ENCODE peak calls at places on chromosomes 4 and X, in four cellular contexts. D is H1, V is K562, W is GM12878. M is an unnamed sample.

GRCh38 chrX:112450810-112451209 is 228.9 kb downstream of the LHFPL1 start:
- DNase-seq in V (no peak), D (no peak), W (no peak), M (no peak)

GRCh38 chrX:23008431-23009099 is 8.8 kb downstream of the DDX53 start:
- DNase-seq in V (no peak), W (no peak), D (no peak), M (peak; percentile 1)

GRCh38 chr4:95051689-95052026 is 293.9 kb downstream of the BMPR1B start:
- DNase-seq in D (no peak), V (no peak), W (no peak), M (no peak)

GRCh38 chrX:55326985-55327384 is 62.3 kb upstream of the PAGE3 start:
- DNase-seq in V (peak; percentile 11), D (no peak), W (no peak), M (no peak)

GRCh38 chr4:56570041-56570440 is 64.5 kb downstream of the ARL9 start:
- DNase-seq in D (no peak), W (no peak), V (no peak), M (no peak)

GRCh38 chr4:152265149-152265621 is 270.7 kb downstream of the FBXW7 start:
- DNase-seq in D (no peak), V (no peak), W (no peak), M (peak; percentile 21)

GRCh38 chrX:49079489-49080428 is at the start of gene WDR45:
- DNase-seq in D (no peak), V (peak; percentile 85), W (peak; percentile 8), M (peak; percentile 51)

GRCh38 chr4:151304226-151304625 is 21.2 kb downstream of the SH3D19 start:
- DNase-seq in W (no peak), V (no peak), D (no peak), M (no peak)

GRCh38 chrX:129359269-129359668 is 164.0 kb downstream of the SMARCA1 start:
- DNase-seq in W (no peak), D (no peak), V (no peak), M (peak; percentile 5)

GRCh38 chrX:85808217-85808616 is 239.1 kb downstream of the CHM start:
- DNase-seq in V (no peak), D (no peak), W (no peak), M (no peak)

GRCh38 chr4:145656156-145656555 is 23.8 kb upstream of the C4orf51 start:
- DNase-seq in D (no peak), W (no peak), V (no peak), M (no peak)

GRCh38 chr4:95363579-95363965 is 185.2 kb downstream of the UNC5C start:
- DNase-seq in V (no peak), W (no peak), D (no peak), M (no peak)

GRCh38 chr4:111773858-111774257 is 371.4 kb upstream of the FAM241A start:
- DNase-seq in D (no peak), W (no peak), V (no peak), M (no peak)

GRCh38 chr4:140004580-140005314 is 149.2 kb downstream of the MAML3 start:
- DNase-seq in D (no peak), V (no peak), W (no peak), M (no peak)

GRCh38 chr4:155906554-155907247 is 3.2 kb downstream of the TDO2 start:
- DNase-seq in W (no peak), D (no peak), V (no peak), M (no peak)

GRCh38 chr4:86358176-86358701 is 1.6 kb downstream of the MAPK10 start:
- DNase-seq in W (no peak), D (no peak), V (no peak), M (no peak)

GRCh38 chr4:57418133-57418532 is 307.9 kb upstream of the IGFBP7 start:
- DNase-seq in W (no peak), D (no peak), V (no peak), M (no peak)

GRCh38 chr4:62135565-62136156 is 935.5 kb downstream of the ADGRL3 start:
- DNase-seq in W (no peak), V (no peak), D (no peak), M (no peak)

GRCh38 chr4:113537183-113537977 is 224.2 kb downstream of the CAMK2D start:
- DNase-seq in W (no peak), V (no peak), D (no peak), M (no peak)

GRCh38 chrX:53438832-53439230 is 4.7 kb upstream of the HSD17B10 start:
- DNase-seq in D (no peak), W (no peak), V (no peak), M (no peak)

GRCh38 chr4:19776021-19776459 is 475.7 kb upstream of the SLIT2 start:
- DNase-seq in V (no peak), W (no peak), D (peak; percentile 10), M (no peak)

GRCh38 chr4:2891294-2891693 is 47.6 kb downstream of the ADD1 start:
- DNase-seq in D (no peak), W (no peak), V (no peak), M (no peak)

GRCh38 chrX:40651620-40652223 is 4.4 kb upstream of the CXorf38 start:
- DNase-seq in W (no peak), V (peak; percentile 30), D (no peak), M (peak; percentile 52)

GRCh38 chr4:156896536-156896935 is 75.1 kb downstream of the PDGFC start:
- DNase-seq in W (no peak), D (no peak), V (no peak), M (no peak)

GRCh38 chr4:75685546-75686189 is 12.5 kb upstream of the G3BP2 start:
- DNase-seq in W (no peak), D (no peak), V (no peak), M (no peak)

GRCh38 chr4:141153751-141154510 is 20.7 kb upstream of the RNF150 start:
- DNase-seq in V (peak; percentile 13), W (no peak), D (no peak), M (no peak)

GRCh38 chr4:55568905-55569504 is 22.3 kb upstream of the CLOCK start:
- DNase-seq in D (no peak), W (no peak), V (no peak), M (no peak)

GRCh38 chrX:45515262-45516215 is 314.9 kb upstream of the DIPK2B start:
- DNase-seq in D (no peak), V (no peak), W (no peak), M (peak; percentile 71)

GRCh38 chr4:101183658-101184373 is 163.5 kb downstream of the PPP3CA start:
- DNase-seq in D (no peak), W (no peak), V (no peak), M (no peak)
- TF ChIP-seq HDAC6 in D (no peak), W (no peak), V (no peak), M (no peak)

GRCh38 chrX:132815643-132816042 is 142.8 kb downstream of the HS6ST2 start:
- DNase-seq in W (no peak), V (no peak), D (no peak), M (no peak)

GRCh38 chrX:132809581-132809980 is 148.8 kb downstream of the HS6ST2 start:
- DNase-seq in W (no peak), D (no peak), V (no peak), M (no peak)

GRCh38 chrX:132807411-132808030 is 150.9 kb downstream of the HS6ST2 start:
- DNase-seq in D (no peak), W (no peak), V (no peak), M (no peak)

GRCh38 chrX:132810964-132811712 is 147.3 kb downstream of the HS6ST2 start:
- DNase-seq in V (no peak), W (no peak), D (no peak), M (no peak)

GRCh38 chrX:132810488-132810887 is 147.9 kb downstream of the HS6ST2 start:
- DNase-seq in W (no peak), D (no peak), V (no peak), M (no peak)
- TF ChIP-seq HDAC6 in W (no peak), D (no peak), V (no peak), M (no peak)

DNA sequence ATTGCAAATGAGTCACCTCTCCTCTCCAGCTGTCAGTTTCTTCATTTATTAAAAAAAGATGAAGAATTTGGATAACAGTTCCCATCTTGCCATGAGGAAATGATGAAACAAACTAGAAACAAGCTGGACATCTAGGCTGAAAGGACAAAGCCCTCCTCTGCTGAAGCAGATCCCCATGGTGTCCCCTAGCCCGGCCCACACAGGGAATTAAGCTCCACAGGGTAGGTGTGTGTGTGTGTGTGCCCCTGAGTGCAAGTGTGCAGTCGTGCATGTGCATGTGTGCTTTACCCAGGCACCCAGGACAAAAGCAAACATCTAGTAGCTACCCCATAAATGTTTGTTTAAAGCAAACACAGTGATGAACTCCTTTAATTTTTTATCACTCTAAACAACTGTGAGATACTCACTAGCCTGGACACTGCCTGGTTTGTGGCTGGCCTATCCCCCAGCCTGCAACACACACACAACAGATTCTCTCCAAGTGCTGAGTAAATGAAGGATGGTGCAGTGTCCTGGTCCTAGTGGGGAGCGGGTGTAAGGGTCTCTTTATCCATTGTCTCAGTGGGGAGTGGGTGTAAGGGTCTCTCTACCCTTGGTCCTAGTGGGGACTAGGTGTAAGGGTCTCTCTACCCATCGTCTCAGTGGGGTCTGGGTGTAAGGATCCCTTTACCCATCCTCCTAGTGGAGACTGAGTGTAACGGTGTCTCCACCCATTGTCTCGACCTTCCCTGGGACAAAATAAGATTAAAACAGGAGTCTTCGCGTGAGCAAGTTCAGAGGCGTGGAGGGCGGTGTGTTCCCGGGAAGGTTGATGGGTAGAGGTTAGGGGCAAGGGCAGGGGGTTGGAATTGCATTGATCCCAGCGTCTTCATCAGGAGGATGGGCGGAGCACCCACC is 688 bp upstream of the EVC start:
- DNase-seq in W (no peak), V (no peak), D (no peak), M (peak; percentile 20)
- TF ChIP-seq HDAC6 in W (no peak), V (no peak), D (no peak), M (no peak)

GRCh38 chrX:88136328-88136727 is 610.7 kb upstream of the CPXCR1 start:
- DNase-seq in V (no peak), W (no peak), D (no peak), M (peak; percentile 0)

GRCh38 chrX:88135735-88136134 is 611.3 kb upstream of the CPXCR1 start:
- DNase-seq in W (no peak), D (no peak), V (no peak), M (peak; percentile 1)
- TF ChIP-seq HDAC6 in W (no peak), D (no peak), V (no peak), M (no peak)

GRCh38 chrX:10509397-10509796 is 111.0 kb downstream of the MID1 start:
- DNase-seq in W (no peak), D (no peak), V (no peak), M (no peak)

GRCh38 chrX:10506781-10507180 is 113.6 kb downstream of the MID1 start:
- DNase-seq in W (no peak), V (no peak), D (no peak), M (no peak)

GRCh38 chrX:10507181-10507580 is 113.2 kb downstream of the MID1 start:
- DNase-seq in D (no peak), V (no peak), W (no peak), M (no peak)

GRCh38 chrX:10507876-10508275 is 112.5 kb downstream of the MID1 start:
- DNase-seq in V (no peak), D (no peak), W (no peak), M (no peak)

GRCh38 chrX:10508891-10509290 is 111.5 kb downstream of the MID1 start:
- DNase-seq in D (no peak), W (no peak), V (no peak), M (no peak)
- TF ChIP-seq HDAC6 in D (no peak), W (no peak), V (no peak), M (no peak)

GRCh38 chr4:170446782-170447181 is 357.0 kb upstream of the AADAT start:
- DNase-seq in V (no peak), D (no peak), W (no peak), M (no peak)
- TF ChIP-seq HDAC6 in V (no peak), D (no peak), W (no peak), M (no peak)

GRCh38 chr4:40840255-40840984 is 90.7 kb downstream of the NSUN7 start:
- DNase-seq in V (no peak), W (peak; percentile 42), D (no peak), M (no peak)
- TF ChIP-seq HDAC6 in V (no peak), W (no peak), D (no peak), M (no peak)

GRCh38 chrX:72045552-72046277 is 86.0 kb downstream of the RTL5 start:
- DNase-seq in V (no peak), D (peak; percentile 25), W (no peak), M (no peak)
- TF ChIP-seq HDAC6 in V (no peak), D (no peak), W (no peak), M (no peak)